ENCODE peak calls at places on chromosomes 1 and 21, in four cellular contexts. One of them, this sample, is unnamed.

GRCh38 chr1:52281518-52281917 is 84.5 kb downstream of the CC2D1B start:
- DNase-seq in astrocyte of the spinal cord: peak; percentile 5
- DNase-seq in mammary epithelial cell: no peak
- DNase-seq in nephron progenitor cell: no peak
- DNase-seq in this sample: no peak

GRCh38 chr1:41670558-41670957 is 186.1 kb upstream of the EDN2 start:
- DNase-seq in astrocyte of the spinal cord: peak; percentile 80
- DNase-seq in mammary epithelial cell: peak; percentile 79
- DNase-seq in nephron progenitor cell: no peak
- DNase-seq in this sample: no peak

GRCh38 chr21:28769683-28770082 is 223.0 kb downstream of the LTN1 start:
- DNase-seq in astrocyte of the spinal cord: no peak
- DNase-seq in mammary epithelial cell: no peak
- DNase-seq in nephron progenitor cell: no peak
- DNase-seq in this sample: no peak

GRCh38 chr1:168410464-168410863 is 129.8 kb downstream of the TBX19 start:
- DNase-seq in astrocyte of the spinal cord: no peak
- DNase-seq in mammary epithelial cell: no peak
- DNase-seq in nephron progenitor cell: no peak
- DNase-seq in this sample: no peak

GRCh38 chr1:204293605-204294365 is 65.9 kb downstream of the PLEKHA6 start:
- DNase-seq in astrocyte of the spinal cord: no peak
- DNase-seq in mammary epithelial cell: no peak
- DNase-seq in nephron progenitor cell: no peak
- DNase-seq in this sample: no peak

GRCh38 chr1:227362039-227362438 is 43.7 kb upstream of the CDC42BPA start:
- DNase-seq in astrocyte of the spinal cord: no peak
- DNase-seq in mammary epithelial cell: no peak
- DNase-seq in nephron progenitor cell: no peak
- DNase-seq in this sample: no peak

GRCh38 chr1:205595861-205596260 is 36.0 kb downstream of the ELK4 start:
- DNase-seq in astrocyte of the spinal cord: no peak
- DNase-seq in mammary epithelial cell: peak; percentile 70
- DNase-seq in nephron progenitor cell: no peak
- DNase-seq in this sample: peak; percentile 49

GRCh38 chr1:3066826-3067225 is 2.2 kb upstream of the PRDM16 start:
- DNase-seq in astrocyte of the spinal cord: no peak
- DNase-seq in mammary epithelial cell: no peak
- DNase-seq in nephron progenitor cell: no peak
- DNase-seq in this sample: no peak

GRCh38 chr1:21149862-21150432 is 26.8 kb downstream of the EIF4G3 start:
- DNase-seq in astrocyte of the spinal cord: peak; percentile 97
- DNase-seq in mammary epithelial cell: peak; percentile 94
- DNase-seq in nephron progenitor cell: no peak
- DNase-seq in this sample: no peak

GRCh38 chr1:109844609-109845008 is 66.0 kb upstream of the CSF1 start:
- DNase-seq in astrocyte of the spinal cord: no peak
- DNase-seq in mammary epithelial cell: no peak
- DNase-seq in nephron progenitor cell: no peak
- DNase-seq in this sample: no peak

GRCh38 chr1:64295566-64295965 is 92.1 kb downstream of the UBE2U start:
- DNase-seq in astrocyte of the spinal cord: peak; percentile 22
- DNase-seq in mammary epithelial cell: peak; percentile 23
- DNase-seq in nephron progenitor cell: no peak
- DNase-seq in this sample: no peak

GRCh38 chr1:228778946-228779345 is 43.7 kb downstream of the RHOU start:
- DNase-seq in astrocyte of the spinal cord: no peak
- DNase-seq in mammary epithelial cell: no peak
- DNase-seq in nephron progenitor cell: no peak
- DNase-seq in this sample: no peak

GRCh38 chr1:228783415-228784045 is 48.3 kb downstream of the RHOU start:
- DNase-seq in astrocyte of the spinal cord: no peak
- DNase-seq in mammary epithelial cell: no peak
- DNase-seq in nephron progenitor cell: no peak
- DNase-seq in this sample: no peak

GRCh38 chr1:228781801-228782661 is 46.8 kb downstream of the RHOU start:
- DNase-seq in astrocyte of the spinal cord: no peak
- DNase-seq in mammary epithelial cell: no peak
- DNase-seq in nephron progenitor cell: no peak
- DNase-seq in this sample: no peak

GRCh38 chr1:228782662-228783414 is 47.6 kb downstream of the RHOU start:
- DNase-seq in astrocyte of the spinal cord: no peak
- DNase-seq in mammary epithelial cell: peak; percentile 2
- DNase-seq in nephron progenitor cell: no peak
- DNase-seq in this sample: no peak

DNA sequence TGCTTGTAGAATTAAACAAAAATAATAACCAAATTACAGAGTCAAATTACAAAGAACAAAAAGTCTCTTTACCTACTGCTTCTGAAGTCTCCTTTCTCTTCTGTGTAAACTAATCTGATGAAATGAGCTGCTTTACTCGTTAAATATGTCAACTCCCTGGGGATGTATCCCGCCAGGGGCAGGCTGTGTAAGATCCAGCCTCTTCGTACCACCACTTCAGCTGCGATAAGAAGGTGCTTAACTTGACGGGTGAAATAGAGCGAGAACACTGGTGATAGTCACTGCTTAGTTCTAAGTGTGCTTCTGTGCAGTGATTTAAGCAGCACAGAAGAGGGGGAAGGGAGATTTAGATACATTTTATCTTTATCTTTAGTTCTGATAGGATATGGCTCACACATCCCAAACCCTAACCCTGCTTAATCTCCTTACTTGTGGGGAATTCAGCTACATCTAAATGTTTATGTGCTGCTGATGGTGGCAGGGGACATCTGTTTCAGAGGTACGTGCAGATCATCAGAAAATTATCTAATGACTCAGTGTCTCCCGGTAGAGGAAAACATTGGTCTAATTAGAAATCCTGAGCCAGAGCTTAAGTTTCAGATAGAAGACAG is 46.0 kb downstream of the RHOU start:
- DNase-seq in astrocyte of the spinal cord: peak; percentile 23
- DNase-seq in mammary epithelial cell: no peak
- DNase-seq in nephron progenitor cell: peak; percentile 28
- DNase-seq in this sample: no peak
- TF ChIP-seq CTCF in astrocyte of the spinal cord: no peak
- TF ChIP-seq CTCF in mammary epithelial cell: no peak
- TF ChIP-seq CTCF in nephron progenitor cell: no peak
- TF ChIP-seq CTCF in this sample: no peak

DNA sequence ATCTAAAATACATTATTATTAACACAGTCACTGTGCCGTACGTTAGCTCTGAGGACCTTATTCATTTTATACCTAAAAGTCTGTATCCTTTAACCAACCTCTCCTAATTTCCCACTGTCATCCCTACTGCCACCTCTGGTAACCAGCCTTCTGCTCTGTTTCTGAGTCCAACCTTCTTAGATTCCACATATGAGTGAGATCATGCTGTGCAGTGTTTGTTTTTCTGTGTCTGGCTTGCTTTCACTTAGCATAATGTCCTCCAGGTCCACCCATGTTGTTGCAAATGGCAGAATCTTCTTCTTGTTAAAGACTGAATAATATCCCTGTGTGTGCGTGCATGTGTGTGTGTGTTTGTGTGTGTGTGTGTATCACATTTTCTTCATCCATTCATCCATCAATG is 64.2 kb downstream of the ETS2 start:
- DNase-seq in astrocyte of the spinal cord: peak; percentile 59
- DNase-seq in mammary epithelial cell: no peak
- DNase-seq in nephron progenitor cell: no peak
- DNase-seq in this sample: no peak
- TF ChIP-seq CTCF in astrocyte of the spinal cord: peak; percentile 7
- TF ChIP-seq CTCF in mammary epithelial cell: no peak
- TF ChIP-seq CTCF in nephron progenitor cell: no peak
- TF ChIP-seq CTCF in this sample: peak; percentile 48

GRCh38 chr1:78225153-78225552 is 179.4 kb downstream of the GIPC2 start:
- DNase-seq in astrocyte of the spinal cord: peak; percentile 37
- DNase-seq in mammary epithelial cell: no peak
- DNase-seq in nephron progenitor cell: no peak
- DNase-seq in this sample: no peak

GRCh38 chr1:78222225-78222961 is 176.6 kb downstream of the GIPC2 start:
- DNase-seq in astrocyte of the spinal cord: no peak
- DNase-seq in mammary epithelial cell: peak; percentile 25
- DNase-seq in nephron progenitor cell: no peak
- DNase-seq in this sample: no peak

GRCh38 chr1:78226784-78227183 is 181.0 kb downstream of the GIPC2 start:
- DNase-seq in astrocyte of the spinal cord: no peak
- DNase-seq in mammary epithelial cell: no peak
- DNase-seq in nephron progenitor cell: no peak
- DNase-seq in this sample: no peak

GRCh38 chr1:78222962-78223358 is 177.2 kb downstream of the GIPC2 start:
- DNase-seq in astrocyte of the spinal cord: no peak
- DNase-seq in mammary epithelial cell: no peak
- DNase-seq in nephron progenitor cell: no peak
- DNase-seq in this sample: no peak

DNA sequence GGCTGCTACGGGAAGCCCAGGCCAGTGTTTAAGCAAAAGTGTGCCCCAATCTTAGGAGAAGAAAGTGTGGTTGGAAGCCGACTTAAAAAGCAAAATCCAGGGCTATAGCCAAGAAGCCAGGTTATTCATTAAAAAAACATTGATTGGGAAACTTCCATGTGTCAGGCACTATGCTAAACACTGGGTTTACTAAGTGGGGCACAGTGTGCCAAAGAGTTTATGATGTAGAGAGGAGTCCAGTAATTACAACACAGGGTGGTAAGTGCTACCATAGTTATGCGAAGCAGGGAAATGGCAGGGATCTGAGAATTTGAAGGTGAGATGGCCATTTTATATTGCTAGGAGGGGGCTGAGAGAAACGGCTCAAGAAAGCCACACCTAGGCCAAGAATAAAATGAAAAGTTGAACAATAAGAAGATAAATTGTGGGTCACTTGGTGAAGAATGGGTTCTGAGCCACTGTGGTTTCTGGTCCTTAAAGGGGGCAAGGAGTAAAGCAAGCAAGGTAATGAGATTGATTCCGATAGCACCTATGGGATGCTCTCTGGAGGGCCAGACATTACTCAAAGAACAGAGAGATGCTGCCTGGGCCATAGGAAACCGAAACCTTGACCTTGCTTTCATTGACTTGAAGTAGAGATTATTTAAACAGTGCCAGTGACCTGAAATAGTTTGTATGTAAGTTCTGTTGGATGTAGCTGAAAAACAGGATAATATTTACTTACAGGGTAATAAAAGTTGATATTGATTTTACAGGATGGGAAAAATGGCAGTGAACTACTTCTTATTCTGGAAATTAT is 177.8 kb downstream of the GIPC2 start:
- DNase-seq in astrocyte of the spinal cord: peak; percentile 57
- DNase-seq in mammary epithelial cell: peak; percentile 75
- DNase-seq in nephron progenitor cell: no peak
- DNase-seq in this sample: no peak
- TF ChIP-seq CTCF in astrocyte of the spinal cord: no peak
- TF ChIP-seq CTCF in mammary epithelial cell: no peak
- TF ChIP-seq CTCF in nephron progenitor cell: no peak
- TF ChIP-seq CTCF in this sample: no peak

GRCh38 chr1:96481410-96481809 is 240.2 kb upstream of the PTBP2 start:
- DNase-seq in astrocyte of the spinal cord: no peak
- DNase-seq in mammary epithelial cell: no peak
- DNase-seq in nephron progenitor cell: no peak
- DNase-seq in this sample: no peak

GRCh38 chr1:96487961-96488360 is 233.6 kb upstream of the PTBP2 start:
- DNase-seq in astrocyte of the spinal cord: peak; percentile 12
- DNase-seq in mammary epithelial cell: peak; percentile 46
- DNase-seq in nephron progenitor cell: no peak
- DNase-seq in this sample: no peak

GRCh38 chr1:96478228-96478627 is 243.4 kb upstream of the PTBP2 start:
- DNase-seq in astrocyte of the spinal cord: no peak
- DNase-seq in mammary epithelial cell: no peak
- DNase-seq in nephron progenitor cell: no peak
- DNase-seq in this sample: no peak

GRCh38 chr1:96487404-96487803 is 234.2 kb upstream of the PTBP2 start:
- DNase-seq in astrocyte of the spinal cord: peak; percentile 48
- DNase-seq in mammary epithelial cell: peak; percentile 80
- DNase-seq in nephron progenitor cell: no peak
- DNase-seq in this sample: no peak

GRCh38 chr1:96482615-96483014 is 239.0 kb upstream of the PTBP2 start:
- DNase-seq in astrocyte of the spinal cord: peak; percentile 8
- DNase-seq in mammary epithelial cell: no peak
- DNase-seq in nephron progenitor cell: no peak
- DNase-seq in this sample: no peak
- TF ChIP-seq CTCF in astrocyte of the spinal cord: no peak
- TF ChIP-seq CTCF in mammary epithelial cell: no peak
- TF ChIP-seq CTCF in nephron progenitor cell: no peak
- TF ChIP-seq CTCF in this sample: no peak

GRCh38 chr1:22208265-22208972 is 65.5 kb upstream of the WNT4 start:
- DNase-seq in astrocyte of the spinal cord: no peak
- DNase-seq in mammary epithelial cell: no peak
- DNase-seq in nephron progenitor cell: peak; percentile 42
- DNase-seq in this sample: no peak
- TF ChIP-seq CTCF in astrocyte of the spinal cord: peak; percentile 24
- TF ChIP-seq CTCF in mammary epithelial cell: peak; percentile 65
- TF ChIP-seq CTCF in nephron progenitor cell: peak; percentile 16
- TF ChIP-seq CTCF in this sample: no peak